ENCODE peak calls at places on chromosomes 4 and X, in six cellular contexts. One of them, this sample, is unnamed.

GRCh38 chr4:7151668-7152227 is 40.6 kb upstream of the SORCS2 start:
- DNase-seq in ascending aorta: no peak
- DNase-seq in neural progenitor cell: no peak
- DNase-seq in right atrium auricular region: no peak
- DNase-seq in left lung: no peak
- DNase-seq in heart left ventricle: no peak
- DNase-seq in this sample: no peak

GRCh38 chr4:76782837-76783236 is 115.1 kb downstream of the SOWAHB start:
- DNase-seq in neural progenitor cell: no peak
- DNase-seq in heart left ventricle: no peak
- DNase-seq in left lung: no peak
- DNase-seq in right atrium auricular region: no peak
- DNase-seq in ascending aorta: no peak
- DNase-seq in this sample: no peak

GRCh38 chr4:126592088-126592487 is 1040.7 kb upstream of the INTU start:
- DNase-seq in ascending aorta: no peak
- DNase-seq in heart left ventricle: no peak
- DNase-seq in neural progenitor cell: no peak
- DNase-seq in left lung: no peak
- DNase-seq in right atrium auricular region: no peak
- DNase-seq in this sample: no peak

GRCh38 chrX:145190801-145191389 is 56.4 kb upstream of the SPANXN1 start:
- DNase-seq in ascending aorta: no peak
- DNase-seq in heart left ventricle: no peak
- DNase-seq in neural progenitor cell: peak; percentile 10
- DNase-seq in left lung: no peak
- DNase-seq in right atrium auricular region: no peak
- DNase-seq in this sample: no peak

GRCh38 chr4:184417802-184418511 is 56.4 kb downstream of the IRF2 start:
- DNase-seq in ascending aorta: no peak
- DNase-seq in left lung: no peak
- DNase-seq in neural progenitor cell: no peak
- DNase-seq in right atrium auricular region: no peak
- DNase-seq in heart left ventricle: no peak
- DNase-seq in this sample: no peak

GRCh38 chr4:5812506-5813229 is 80.2 kb downstream of the CRMP1 start:
- DNase-seq in right atrium auricular region: no peak
- DNase-seq in heart left ventricle: no peak
- DNase-seq in left lung: peak; percentile 33
- DNase-seq in neural progenitor cell: peak; percentile 81
- DNase-seq in ascending aorta: no peak
- DNase-seq in this sample: peak; percentile 13

GRCh38 chrX:21926116-21926515 is 14.4 kb upstream of the SMS start:
- DNase-seq in neural progenitor cell: no peak
- DNase-seq in right atrium auricular region: no peak
- DNase-seq in ascending aorta: no peak
- DNase-seq in heart left ventricle: no peak
- DNase-seq in left lung: no peak
- DNase-seq in this sample: no peak

GRCh38 chrX:135975421-135975820 is 1.6 kb upstream of the MMGT1 start:
- DNase-seq in heart left ventricle: no peak
- DNase-seq in left lung: no peak
- DNase-seq in neural progenitor cell: no peak
- DNase-seq in ascending aorta: no peak
- DNase-seq in right atrium auricular region: no peak
- DNase-seq in this sample: no peak

GRCh38 chrX:10725071-10725470 is 104.7 kb upstream of the MID1 start:
- DNase-seq in heart left ventricle: no peak
- DNase-seq in neural progenitor cell: peak; percentile 16
- DNase-seq in right atrium auricular region: no peak
- DNase-seq in left lung: no peak
- DNase-seq in ascending aorta: no peak
- DNase-seq in this sample: no peak

GRCh38 chr4:128853741-128854140 is 44.2 kb downstream of the JADE1 start:
- DNase-seq in heart left ventricle: no peak
- DNase-seq in left lung: no peak
- DNase-seq in right atrium auricular region: no peak
- DNase-seq in neural progenitor cell: no peak
- DNase-seq in ascending aorta: no peak
- DNase-seq in this sample: no peak

GRCh38 chrX:108299101-108299591 is 139.1 kb downstream of the COL4A6 start:
- DNase-seq in left lung: no peak
- DNase-seq in heart left ventricle: no peak
- DNase-seq in right atrium auricular region: no peak
- DNase-seq in neural progenitor cell: peak; percentile 2
- DNase-seq in ascending aorta: no peak
- DNase-seq in this sample: peak; percentile 65

GRCh38 chr4:150235795-150236385 is 157.6 kb downstream of the DCLK2 start:
- DNase-seq in right atrium auricular region: no peak
- DNase-seq in heart left ventricle: no peak
- DNase-seq in ascending aorta: no peak
- DNase-seq in left lung: no peak
- DNase-seq in neural progenitor cell: no peak
- DNase-seq in this sample: no peak

GRCh38 chr4:150235317-150235716 is 157.1 kb downstream of the DCLK2 start:
- DNase-seq in ascending aorta: no peak
- DNase-seq in neural progenitor cell: no peak
- DNase-seq in left lung: no peak
- DNase-seq in heart left ventricle: no peak
- DNase-seq in right atrium auricular region: no peak
- DNase-seq in this sample: no peak

GRCh38 chr4:150238591-150238990 is 160.3 kb downstream of the DCLK2 start:
- DNase-seq in ascending aorta: no peak
- DNase-seq in neural progenitor cell: no peak
- DNase-seq in right atrium auricular region: no peak
- DNase-seq in left lung: no peak
- DNase-seq in heart left ventricle: no peak
- DNase-seq in this sample: no peak

GRCh38 chr4:150237110-150237852 is 159.0 kb downstream of the DCLK2 start:
- DNase-seq in right atrium auricular region: no peak
- DNase-seq in neural progenitor cell: no peak
- DNase-seq in ascending aorta: no peak
- DNase-seq in left lung: no peak
- DNase-seq in heart left ventricle: no peak
- DNase-seq in this sample: no peak

GRCh38 chr4:150236626-150237025 is 158.4 kb downstream of the DCLK2 start:
- DNase-seq in left lung: no peak
- DNase-seq in neural progenitor cell: no peak
- DNase-seq in right atrium auricular region: no peak
- DNase-seq in heart left ventricle: no peak
- DNase-seq in ascending aorta: no peak
- DNase-seq in this sample: no peak
- H3K4me1 ChIP-seq in left lung: peaks cover 4% of the 10 kb centered on the region
- H3K4me1 ChIP-seq in neural progenitor cell: peaks cover 21% of the 10 kb centered on the region
- H3K4me1 ChIP-seq in right atrium auricular region: peaks cover 23% of the 10 kb centered on the region
- H3K4me1 ChIP-seq in heart left ventricle: peaks cover 32% of the 10 kb centered on the region
- H3K4me1 ChIP-seq in ascending aorta: peaks cover 25% of the 10 kb centered on the region
- H3K4me1 ChIP-seq in this sample: peaks cover 7% of the 10 kb centered on the region

GRCh38 chr4:82965763-82966162 is 44.9 kb downstream of the LIN54 start:
- DNase-seq in heart left ventricle: no peak
- DNase-seq in neural progenitor cell: no peak
- DNase-seq in ascending aorta: no peak
- DNase-seq in left lung: no peak
- DNase-seq in right atrium auricular region: no peak
- DNase-seq in this sample: no peak

GRCh38 chr4:82968972-82969371 is 41.7 kb downstream of the LIN54 start:
- DNase-seq in ascending aorta: no peak
- DNase-seq in right atrium auricular region: no peak
- DNase-seq in heart left ventricle: no peak
- DNase-seq in neural progenitor cell: no peak
- DNase-seq in left lung: no peak
- DNase-seq in this sample: no peak

DNA sequence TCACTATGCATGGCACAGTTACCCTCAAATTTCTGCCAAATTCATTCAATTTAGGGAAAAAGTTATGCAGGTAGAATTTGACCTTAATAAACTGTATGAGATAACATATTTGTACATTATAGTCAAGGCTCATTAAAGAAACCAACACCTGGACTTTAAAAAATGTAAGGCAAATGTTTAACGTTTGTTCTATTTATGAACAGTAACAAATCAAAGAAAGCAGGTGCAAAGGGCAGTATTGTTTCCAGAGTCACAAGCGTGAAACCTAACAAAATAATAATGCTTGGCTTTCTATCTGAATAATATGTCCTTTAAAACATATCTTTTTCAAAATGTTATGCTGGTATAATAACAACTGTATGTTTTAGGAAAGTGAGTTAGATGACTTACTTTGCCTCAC is 41.2 kb downstream of the LIN54 start:
- DNase-seq in heart left ventricle: no peak
- DNase-seq in left lung: no peak
- DNase-seq in neural progenitor cell: no peak
- DNase-seq in ascending aorta: no peak
- DNase-seq in right atrium auricular region: no peak
- DNase-seq in this sample: no peak
- H3K4me3 ChIP-seq in heart left ventricle: no peak overlapping the region
- H3K4me3 ChIP-seq in left lung: no peak overlapping the region
- H3K4me3 ChIP-seq in neural progenitor cell: no peak overlapping the region
- H3K4me3 ChIP-seq in ascending aorta: no peak overlapping the region
- H3K4me3 ChIP-seq in right atrium auricular region: no peak overlapping the region
- H3K4me3 ChIP-seq in this sample: no peak overlapping the region

GRCh38 chrX:18353931-18354368 is 538 bp downstream of the SCML2 start:
- DNase-seq in left lung: peak; percentile 75
- DNase-seq in ascending aorta: no peak
- DNase-seq in neural progenitor cell: peak; percentile 70
- DNase-seq in heart left ventricle: no peak
- DNase-seq in right atrium auricular region: no peak
- DNase-seq in this sample: peak; percentile 15

GRCh38 chrX:18354369-18355329 is at the start of gene SCML2:
- DNase-seq in right atrium auricular region: no peak
- DNase-seq in ascending aorta: no peak
- DNase-seq in left lung: peak; percentile 85
- DNase-seq in neural progenitor cell: peak; percentile 71
- DNase-seq in heart left ventricle: peak; percentile 39
- DNase-seq in this sample: peak; percentile 34

GRCh38 chrX:18348047-18348446 is 6.4 kb downstream of the SCML2 start:
- DNase-seq in ascending aorta: no peak
- DNase-seq in right atrium auricular region: no peak
- DNase-seq in heart left ventricle: no peak
- DNase-seq in neural progenitor cell: no peak
- DNase-seq in left lung: no peak
- DNase-seq in this sample: no peak

GRCh38 chrX:18351774-18352173 is 2.7 kb downstream of the SCML2 start:
- DNase-seq in heart left ventricle: no peak
- DNase-seq in neural progenitor cell: peak; percentile 31
- DNase-seq in right atrium auricular region: no peak
- DNase-seq in ascending aorta: no peak
- DNase-seq in left lung: no peak
- DNase-seq in this sample: no peak
- H3K4me1 ChIP-seq in heart left ventricle: no peaks in the 10 kb centered on the region
- H3K4me1 ChIP-seq in neural progenitor cell: peaks cover 15% of the 10 kb centered on the region
- H3K4me1 ChIP-seq in right atrium auricular region: peaks cover 4% of the 10 kb centered on the region
- H3K4me1 ChIP-seq in ascending aorta: no peaks in the 10 kb centered on the region
- H3K4me1 ChIP-seq in left lung: no peaks in the 10 kb centered on the region
- H3K4me1 ChIP-seq in this sample: no peaks in the 10 kb centered on the region

GRCh38 chr4:135277980-135278315 is 1076.4 kb upstream of the PABPC4L start:
- DNase-seq in left lung: no peak
- DNase-seq in right atrium auricular region: no peak
- DNase-seq in ascending aorta: no peak
- DNase-seq in neural progenitor cell: peak; percentile 55
- DNase-seq in heart left ventricle: no peak
- DNase-seq in this sample: no peak

GRCh38 chr4:135274461-135274860 is 1072.9 kb upstream of the PABPC4L start:
- DNase-seq in left lung: no peak
- DNase-seq in neural progenitor cell: no peak
- DNase-seq in right atrium auricular region: no peak
- DNase-seq in ascending aorta: no peak
- DNase-seq in heart left ventricle: no peak
- DNase-seq in this sample: no peak

GRCh38 chr4:135281230-135281629 is 1079.6 kb upstream of the PABPC4L start:
- DNase-seq in neural progenitor cell: no peak
- DNase-seq in ascending aorta: no peak
- DNase-seq in left lung: no peak
- DNase-seq in right atrium auricular region: no peak
- DNase-seq in heart left ventricle: no peak
- DNase-seq in this sample: no peak

DNA sequence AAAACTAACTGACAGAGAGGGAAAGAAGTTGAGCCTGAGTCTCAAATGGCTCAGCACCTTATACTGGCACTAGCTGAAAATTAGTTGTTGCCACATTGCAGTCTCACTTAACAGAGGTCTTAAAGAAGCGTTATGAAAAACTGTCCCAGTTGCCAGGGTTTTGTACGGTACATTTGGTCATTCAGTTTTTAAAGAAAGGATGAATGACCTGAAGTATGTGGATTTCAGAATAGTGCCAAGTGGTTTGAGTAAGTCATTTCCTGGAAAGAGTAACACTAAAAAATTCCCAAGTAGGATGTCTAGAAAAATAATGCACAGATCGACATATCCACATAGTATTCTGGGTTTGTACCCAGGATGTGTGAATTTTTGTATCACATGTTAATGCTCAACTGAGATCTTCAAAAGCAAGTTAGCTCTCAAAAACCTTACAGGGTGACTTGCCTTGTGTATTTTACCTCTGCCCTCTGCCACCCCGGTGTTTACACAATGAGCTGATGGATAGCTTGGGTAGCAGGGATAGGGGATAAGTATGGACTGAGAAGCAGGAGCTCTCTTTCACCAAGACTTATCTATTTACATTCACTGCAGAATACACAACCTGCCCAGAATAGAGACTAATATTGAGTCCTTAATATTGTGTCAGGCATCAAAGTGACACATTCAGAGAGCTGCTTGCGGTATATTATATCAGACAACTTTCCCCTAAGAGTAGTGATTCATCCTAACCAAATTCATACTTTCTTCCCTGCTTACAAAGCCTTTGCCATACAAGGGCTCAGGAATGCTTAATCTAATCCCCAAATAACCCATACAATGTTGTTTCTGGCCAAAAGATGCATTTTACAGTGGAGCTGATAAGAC is 1075.8 kb upstream of the PABPC4L start:
- DNase-seq in right atrium auricular region: no peak
- DNase-seq in ascending aorta: no peak
- DNase-seq in heart left ventricle: no peak
- DNase-seq in neural progenitor cell: no peak
- DNase-seq in left lung: no peak
- DNase-seq in this sample: no peak
- H3K4me3 ChIP-seq in right atrium auricular region: no peak overlapping the region
- H3K4me3 ChIP-seq in ascending aorta: no peak overlapping the region
- H3K4me3 ChIP-seq in heart left ventricle: no peak overlapping the region
- H3K4me3 ChIP-seq in neural progenitor cell: no peak overlapping the region
- H3K4me3 ChIP-seq in left lung: no peak overlapping the region
- H3K4me3 ChIP-seq in this sample: no peak overlapping the region

DNA sequence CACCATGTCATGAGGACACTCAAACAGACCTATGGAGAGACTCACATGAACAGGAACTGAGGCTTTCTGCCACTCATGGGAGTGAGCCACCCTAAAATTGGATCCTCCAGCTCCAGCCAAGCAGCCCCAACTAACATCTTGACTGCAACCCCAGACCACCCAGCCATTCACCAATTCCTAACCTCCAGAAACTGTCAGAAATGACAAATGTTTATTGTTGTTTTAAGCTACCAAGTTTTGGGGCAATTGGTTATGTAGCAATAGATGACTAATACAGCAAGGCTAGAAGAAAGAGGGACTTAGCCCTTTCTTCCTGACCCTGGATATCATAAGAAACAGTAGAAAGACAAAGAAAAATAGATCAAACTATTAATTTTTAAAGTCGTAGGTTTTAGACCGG is 9.1 kb upstream of the CHIC2 start:
- DNase-seq in heart left ventricle: no peak
- DNase-seq in right atrium auricular region: no peak
- DNase-seq in left lung: no peak
- DNase-seq in neural progenitor cell: no peak
- DNase-seq in ascending aorta: no peak
- DNase-seq in this sample: no peak
- H3K4me1 ChIP-seq in heart left ventricle: no peaks in the 10 kb centered on the region
- H3K4me1 ChIP-seq in right atrium auricular region: no peaks in the 10 kb centered on the region
- H3K4me1 ChIP-seq in left lung: no peaks in the 10 kb centered on the region
- H3K4me1 ChIP-seq in neural progenitor cell: no peaks in the 10 kb centered on the region
- H3K4me1 ChIP-seq in ascending aorta: no peaks in the 10 kb centered on the region
- H3K4me1 ChIP-seq in this sample: no peaks in the 10 kb centered on the region

GRCh38 chr4:151760713-151761661 is at the start of gene GATB:
- DNase-seq in ascending aorta: peak; percentile 97
- DNase-seq in heart left ventricle: peak; percentile 94
- DNase-seq in right atrium auricular region: peak; percentile 94
- DNase-seq in neural progenitor cell: peak; percentile 99
- DNase-seq in left lung: peak; percentile 93
- DNase-seq in this sample: peak; percentile 95
- H3K4me3 ChIP-seq in ascending aorta: peak within 1 kb of the TSS; percentile 74
- H3K4me3 ChIP-seq in heart left ventricle: peak within 1 kb of the TSS; percentile 89
- H3K4me3 ChIP-seq in right atrium auricular region: peak within 1 kb of the TSS; percentile 60
- H3K4me3 ChIP-seq in neural progenitor cell: peak within 1 kb of the TSS; percentile 97
- H3K4me3 ChIP-seq in left lung: peak within 1 kb of the TSS; percentile 60
- H3K4me3 ChIP-seq in this sample: peak within 1 kb of the TSS; percentile 50